ENCODE peak calls at places on chromosome 14, in nine cellular contexts. One of them, this sample, is unnamed.

GRCh38 chr14:37668646-37669045 is 73.2 kb downstream of the TTC6 start:
- DNase-seq in bronchial epithelial cell: peak; percentile 68
- DNase-seq in heart right ventricle: no peak
- DNase-seq in mucosa of descending colon: no peak
- DNase-seq in hepatocyte: peak; percentile 6
- DNase-seq in astrocyte: peak; percentile 53
- DNase-seq in HepG2: no peak
- DNase-seq in AG09309: peak; percentile 4
- DNase-seq in uterus: no peak
- DNase-seq in this sample: no peak

GRCh38 chr14:64637735-64638473 is 66.3 kb upstream of the PLEKHG3 start:
- DNase-seq in bronchial epithelial cell: peak; percentile 23
- DNase-seq in heart right ventricle: no peak
- DNase-seq in mucosa of descending colon: no peak
- DNase-seq in hepatocyte: no peak
- DNase-seq in astrocyte: no peak
- DNase-seq in HepG2: no peak
- DNase-seq in AG09309: no peak
- DNase-seq in uterus: peak; percentile 2
- DNase-seq in this sample: no peak

GRCh38 chr14:105855246-105855892 is 329.0 kb downstream of the TMEM121 start:
- DNase-seq in bronchial epithelial cell: no peak
- DNase-seq in heart right ventricle: no peak
- DNase-seq in mucosa of descending colon: no peak
- DNase-seq in hepatocyte: no peak
- DNase-seq in astrocyte: no peak
- DNase-seq in HepG2: no peak
- DNase-seq in AG09309: no peak
- DNase-seq in uterus: peak; percentile 8
- DNase-seq in this sample: no peak

GRCh38 chr14:76998777-76999366 is 29.6 kb downstream of the IRF2BPL start:
- DNase-seq in bronchial epithelial cell: no peak
- DNase-seq in heart right ventricle: no peak
- DNase-seq in mucosa of descending colon: no peak
- DNase-seq in hepatocyte: peak; percentile 78
- DNase-seq in astrocyte: no peak
- DNase-seq in HepG2: peak; percentile 38
- DNase-seq in AG09309: no peak
- DNase-seq in uterus: no peak
- DNase-seq in this sample: no peak

GRCh38 chr14:98685725-98686124 is 586.3 kb downstream of the BCL11B start:
- DNase-seq in bronchial epithelial cell: no peak
- DNase-seq in heart right ventricle: no peak
- DNase-seq in mucosa of descending colon: no peak
- DNase-seq in hepatocyte: no peak
- DNase-seq in astrocyte: no peak
- DNase-seq in HepG2: no peak
- DNase-seq in AG09309: no peak
- DNase-seq in uterus: no peak
- DNase-seq in this sample: no peak

GRCh38 chr14:90785474-90785873 is 30.8 kb downstream of the TTC7B start:
- DNase-seq in bronchial epithelial cell: no peak
- DNase-seq in heart right ventricle: peak; percentile 57
- DNase-seq in mucosa of descending colon: peak; percentile 16
- DNase-seq in hepatocyte: no peak
- DNase-seq in astrocyte: no peak
- DNase-seq in HepG2: no peak
- DNase-seq in AG09309: no peak
- DNase-seq in uterus: peak; percentile 64
- DNase-seq in this sample: peak; percentile 87

GRCh38 chr14:31207287-31207745 is 277 bp downstream of the HECTD1 start:
- DNase-seq in bronchial epithelial cell: peak; percentile 60
- DNase-seq in heart right ventricle: no peak
- DNase-seq in mucosa of descending colon: no peak
- DNase-seq in hepatocyte: no peak
- DNase-seq in astrocyte: peak; percentile 71
- DNase-seq in HepG2: no peak
- DNase-seq in AG09309: peak; percentile 24
- DNase-seq in uterus: no peak
- DNase-seq in this sample: no peak

GRCh38 chr14:105026033-105026785 is 5.3 kb upstream of the CDCA4 start:
- DNase-seq in bronchial epithelial cell: peak; percentile 91
- DNase-seq in heart right ventricle: no peak
- DNase-seq in mucosa of descending colon: no peak
- DNase-seq in hepatocyte: no peak
- DNase-seq in astrocyte: peak; percentile 86
- DNase-seq in HepG2: no peak
- DNase-seq in AG09309: no peak
- DNase-seq in uterus: no peak
- DNase-seq in this sample: no peak

GRCh38 chr14:20468773-20469241 is 399 bp upstream of the PNP start:
- DNase-seq in bronchial epithelial cell: no peak
- DNase-seq in heart right ventricle: no peak
- DNase-seq in mucosa of descending colon: no peak
- DNase-seq in hepatocyte: peak; percentile 16
- DNase-seq in astrocyte: no peak
- DNase-seq in HepG2: no peak
- DNase-seq in AG09309: no peak
- DNase-seq in uterus: no peak
- DNase-seq in this sample: no peak

GRCh38 chr14:104967414-104968152 is 10.6 kb downstream of the AHNAK2 start:
- DNase-seq in bronchial epithelial cell: peak; percentile 67
- DNase-seq in heart right ventricle: peak; percentile 71
- DNase-seq in mucosa of descending colon: peak; percentile 9
- DNase-seq in hepatocyte: peak; percentile 65
- DNase-seq in astrocyte: peak; percentile 14
- DNase-seq in HepG2: no peak
- DNase-seq in AG09309: no peak
- DNase-seq in uterus: peak; percentile 73
- DNase-seq in this sample: peak; percentile 95

GRCh38 chr14:73426877-73427276 is 31.5 kb downstream of the NUMB start:
- DNase-seq in bronchial epithelial cell: no peak
- DNase-seq in heart right ventricle: no peak
- DNase-seq in mucosa of descending colon: no peak
- DNase-seq in hepatocyte: peak; percentile 8
- DNase-seq in astrocyte: peak; percentile 75
- DNase-seq in HepG2: no peak
- DNase-seq in AG09309: peak; percentile 31
- DNase-seq in uterus: no peak
- DNase-seq in this sample: no peak

GRCh38 chr14:73234029-73234428 is 3.3 kb upstream of the PAPLN start:
- DNase-seq in bronchial epithelial cell: no peak
- DNase-seq in heart right ventricle: no peak
- DNase-seq in mucosa of descending colon: no peak
- DNase-seq in hepatocyte: no peak
- DNase-seq in astrocyte: no peak
- DNase-seq in HepG2: no peak
- DNase-seq in AG09309: no peak
- DNase-seq in uterus: no peak
- DNase-seq in this sample: no peak

GRCh38 chr14:68736519-68736918 is 56.3 kb downstream of the ZFP36L1 start:
- DNase-seq in bronchial epithelial cell: no peak
- DNase-seq in heart right ventricle: no peak
- DNase-seq in mucosa of descending colon: no peak
- DNase-seq in hepatocyte: peak; percentile 50
- DNase-seq in astrocyte: no peak
- DNase-seq in HepG2: no peak
- DNase-seq in AG09309: no peak
- DNase-seq in uterus: peak; percentile 40
- DNase-seq in this sample: no peak

GRCh38 chr14:70096866-70097265 is 91.9 kb downstream of the SLC8A3 start:
- DNase-seq in bronchial epithelial cell: peak; percentile 22
- DNase-seq in heart right ventricle: no peak
- DNase-seq in mucosa of descending colon: no peak
- DNase-seq in hepatocyte: peak; percentile 27
- DNase-seq in astrocyte: no peak
- DNase-seq in HepG2: peak; percentile 9
- DNase-seq in AG09309: no peak
- DNase-seq in uterus: no peak
- DNase-seq in this sample: no peak

GRCh38 chr14:24013654-24014514 is 25.2 kb downstream of the DHRS4L2 start:
- DNase-seq in bronchial epithelial cell: peak; percentile 71
- DNase-seq in heart right ventricle: no peak
- DNase-seq in mucosa of descending colon: peak; percentile 76
- DNase-seq in hepatocyte: peak; percentile 76
- DNase-seq in astrocyte: peak; percentile 42
- DNase-seq in HepG2: peak; percentile 92
- DNase-seq in AG09309: no peak
- DNase-seq in uterus: no peak
- DNase-seq in this sample: no peak
- H3K4me3 ChIP-seq in bronchial epithelial cell: no peak overlapping the region
- H3K4me3 ChIP-seq in heart right ventricle: no peak overlapping the region
- H3K4me3 ChIP-seq in mucosa of descending colon: no peak overlapping the region
- H3K4me3 ChIP-seq in hepatocyte: no peak overlapping the region
- H3K4me3 ChIP-seq in astrocyte: no peak overlapping the region
- H3K4me3 ChIP-seq in HepG2: no peak overlapping the region
- H3K4me3 ChIP-seq in AG09309: no peak overlapping the region
- H3K4me3 ChIP-seq in uterus: no peak overlapping the region
- H3K4me3 ChIP-seq in this sample: no peak overlapping the region

DNA sequence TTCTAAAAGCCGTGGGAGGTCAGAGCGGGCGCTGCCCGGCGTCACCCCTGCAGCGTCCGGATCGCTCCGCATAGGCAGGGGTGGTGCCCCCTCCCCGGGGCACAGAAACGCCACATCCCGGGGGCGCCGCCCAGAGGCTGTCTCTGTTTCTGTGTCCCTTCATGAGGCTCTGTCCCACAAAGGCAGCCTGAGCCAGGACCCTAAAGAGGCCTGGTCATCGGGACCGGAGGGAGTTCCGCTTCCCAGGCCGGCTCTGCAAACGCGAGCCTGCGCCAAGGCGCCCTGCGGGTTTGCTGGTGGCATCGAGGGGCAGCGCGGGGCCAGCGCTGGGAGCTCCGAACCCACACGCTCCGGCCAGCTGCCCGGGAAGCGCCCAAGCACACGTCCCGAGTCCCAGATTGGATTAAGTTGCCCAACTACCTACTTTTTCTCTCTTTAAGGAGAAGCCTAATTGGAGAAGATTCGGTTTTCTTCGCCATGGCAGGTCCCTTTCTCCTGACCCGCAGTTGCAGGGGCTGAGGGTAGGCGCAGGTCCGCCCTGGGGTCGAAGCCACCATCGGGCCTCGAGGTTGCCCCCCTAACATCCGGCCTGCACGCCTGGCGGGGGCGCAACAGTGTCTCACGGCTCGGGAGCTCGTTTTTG is 421.7 kb downstream of the VRK1 start:
- DNase-seq in bronchial epithelial cell: no peak
- DNase-seq in heart right ventricle: peak; percentile 7
- DNase-seq in mucosa of descending colon: peak; percentile 2
- DNase-seq in hepatocyte: peak; percentile 16
- DNase-seq in astrocyte: peak; percentile 0
- DNase-seq in HepG2: no peak
- DNase-seq in AG09309: no peak
- DNase-seq in uterus: no peak
- DNase-seq in this sample: no peak
- TF ChIP-seq CTCF in bronchial epithelial cell: no peak
- TF ChIP-seq CTCF in heart right ventricle: no peak
- TF ChIP-seq CTCF in mucosa of descending colon: no peak
- TF ChIP-seq CTCF in hepatocyte: peak; percentile 13
- TF ChIP-seq CTCF in astrocyte: no peak
- TF ChIP-seq CTCF in HepG2: no peak
- TF ChIP-seq CTCF in AG09309: no peak
- TF ChIP-seq CTCF in uterus: no peak
- TF ChIP-seq CTCF in this sample: no peak

GRCh38 chr14:94129111-94129757 is at the start of gene IFI27L2:
- DNase-seq in bronchial epithelial cell: peak; percentile 75
- DNase-seq in heart right ventricle: peak; percentile 72
- DNase-seq in mucosa of descending colon: peak; percentile 82
- DNase-seq in hepatocyte: peak; percentile 89
- DNase-seq in astrocyte: peak; percentile 74
- DNase-seq in HepG2: peak; percentile 40
- DNase-seq in AG09309: no peak
- DNase-seq in uterus: peak; percentile 73
- DNase-seq in this sample: peak; percentile 94

GRCh38 chr14:94126800-94127199 is 2.6 kb downstream of the IFI27L2 start:
- DNase-seq in bronchial epithelial cell: no peak
- DNase-seq in heart right ventricle: no peak
- DNase-seq in mucosa of descending colon: no peak
- DNase-seq in hepatocyte: no peak
- DNase-seq in astrocyte: no peak
- DNase-seq in HepG2: no peak
- DNase-seq in AG09309: no peak
- DNase-seq in uterus: no peak
- DNase-seq in this sample: peak; percentile 1

GRCh38 chr14:94127330-94127729 is 2.1 kb downstream of the IFI27L2 start:
- DNase-seq in bronchial epithelial cell: no peak
- DNase-seq in heart right ventricle: no peak
- DNase-seq in mucosa of descending colon: no peak
- DNase-seq in hepatocyte: no peak
- DNase-seq in astrocyte: no peak
- DNase-seq in HepG2: no peak
- DNase-seq in AG09309: no peak
- DNase-seq in uterus: no peak
- DNase-seq in this sample: no peak

GRCh38 chr14:94129758-94130414 is 482 bp upstream of the IFI27L2 start:
- DNase-seq in bronchial epithelial cell: peak; percentile 80
- DNase-seq in heart right ventricle: peak; percentile 40
- DNase-seq in mucosa of descending colon: peak; percentile 44
- DNase-seq in hepatocyte: peak; percentile 49
- DNase-seq in astrocyte: peak; percentile 35
- DNase-seq in HepG2: no peak
- DNase-seq in AG09309: no peak
- DNase-seq in uterus: peak; percentile 51
- DNase-seq in this sample: peak; percentile 85

GRCh38 chr14:94128216-94128839 is 1.1 kb downstream of the IFI27L2 start:
- DNase-seq in bronchial epithelial cell: no peak
- DNase-seq in heart right ventricle: no peak
- DNase-seq in mucosa of descending colon: no peak
- DNase-seq in hepatocyte: no peak
- DNase-seq in astrocyte: no peak
- DNase-seq in HepG2: no peak
- DNase-seq in AG09309: no peak
- DNase-seq in uterus: no peak
- DNase-seq in this sample: peak; percentile 84
- H3K4me3 ChIP-seq in bronchial epithelial cell: no peak overlapping the region
- H3K4me3 ChIP-seq in heart right ventricle: no peak overlapping the region
- H3K4me3 ChIP-seq in mucosa of descending colon: no peak overlapping the region
- H3K4me3 ChIP-seq in hepatocyte: no peak overlapping the region
- H3K4me3 ChIP-seq in astrocyte: peak overlapping the region; percentile 67
- H3K4me3 ChIP-seq in HepG2: no peak overlapping the region
- H3K4me3 ChIP-seq in AG09309: peak overlapping the region; percentile 78
- H3K4me3 ChIP-seq in uterus: no peak overlapping the region
- H3K4me3 ChIP-seq in this sample: no peak overlapping the region

DNA sequence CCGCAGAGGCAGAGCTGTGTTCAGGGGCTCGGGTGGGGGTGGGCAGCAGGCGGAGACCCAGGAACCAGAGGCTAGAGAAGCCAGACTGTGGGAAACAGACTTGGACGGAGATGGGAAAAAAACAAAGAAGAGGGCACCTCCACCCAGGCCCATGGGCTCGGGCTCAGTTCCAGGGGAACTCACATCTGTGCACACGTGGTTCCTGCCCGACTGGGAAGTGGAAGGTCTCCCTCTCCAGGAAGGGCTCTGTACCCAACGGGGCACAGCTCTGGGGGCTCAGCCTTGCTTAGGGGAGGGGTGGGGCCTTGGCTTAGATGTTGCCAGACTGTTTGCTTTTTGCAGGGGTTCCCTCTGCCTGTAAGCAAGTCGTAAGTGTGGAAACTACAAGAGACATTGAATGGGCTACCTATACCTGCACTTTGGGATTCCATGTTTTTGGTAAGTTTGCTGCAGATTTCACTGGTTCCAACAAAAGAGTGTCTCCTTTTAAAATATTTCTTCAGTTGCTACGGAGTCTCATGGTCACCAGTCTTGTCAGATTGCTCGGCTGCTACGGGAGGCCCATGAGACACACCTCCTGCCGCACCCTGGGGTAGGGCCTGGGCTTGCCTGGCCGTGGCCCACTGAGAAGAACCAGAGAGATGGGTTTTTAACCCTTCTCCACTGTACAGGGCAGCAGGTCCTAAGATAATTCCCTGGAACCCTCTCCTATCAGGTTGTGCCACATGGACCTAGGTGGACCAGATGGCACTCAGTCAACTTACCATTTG is 127.6 kb upstream of the EVL start:
- DNase-seq in bronchial epithelial cell: peak; percentile 26
- DNase-seq in heart right ventricle: no peak
- DNase-seq in mucosa of descending colon: peak; percentile 82
- DNase-seq in hepatocyte: no peak
- DNase-seq in astrocyte: no peak
- DNase-seq in HepG2: no peak
- DNase-seq in AG09309: no peak
- DNase-seq in uterus: no peak
- DNase-seq in this sample: no peak
- TF ChIP-seq CTCF in bronchial epithelial cell: no peak
- TF ChIP-seq CTCF in heart right ventricle: no peak
- TF ChIP-seq CTCF in mucosa of descending colon: no peak
- TF ChIP-seq CTCF in hepatocyte: no peak
- TF ChIP-seq CTCF in astrocyte: no peak
- TF ChIP-seq CTCF in HepG2: no peak
- TF ChIP-seq CTCF in AG09309: no peak
- TF ChIP-seq CTCF in uterus: no peak
- TF ChIP-seq CTCF in this sample: no peak